ENCODE peak calls at places on chromosomes 4 and X, in six cellular contexts. I is heart left ventricle, E is coronary artery, R is mucosa of descending colon, Z is left lung, U is pancreas. J is an unnamed sample.

GRCh38 chrX:11143931-11144678 is 33.0 kb downstream of the HCCS start:
- DNase-seq in E (no peak), I (peak), R (peak), Z (no peak), U (peak), J (peak)

GRCh38 chr4:36399762-36400353 is 118.4 kb downstream of the DTHD1 start:
- DNase-seq in Z (no peak), R (peak), I (no peak), E (no peak), U (peak), J (no peak)

GRCh38 chrX:10549280-10549679 is 71.1 kb downstream of the MID1 start:
- DNase-seq in U (no peak), I (no peak), Z (no peak), E (no peak), R (peak), J (no peak)

GRCh38 chr4:163395758-163396157 is 52.1 kb downstream of the NPY5R start:
- DNase-seq in I (no peak), E (no peak), R (no peak), U (no peak), Z (no peak), J (no peak)

GRCh38 chr4:57077550-57078311 is 32.5 kb downstream of the IGFBP7 start:
- DNase-seq in Z (no peak), I (no peak), U (no peak), E (no peak), R (no peak), J (peak)

GRCh38 chrX:18354369-18355329 is at the start of gene SCML2:
- DNase-seq in Z (peak), E (no peak), R (peak), U (peak), I (peak), J (peak)

GRCh38 chr4:103493450-103494159 is 226.2 kb downstream of the TACR3 start:
- DNase-seq in Z (no peak), E (no peak), I (no peak), U (no peak), R (no peak), J (no peak)

GRCh38 chr4:83454626-83455025 is 997 bp downstream of the HELQ start:
- DNase-seq in I (no peak), Z (no peak), R (peak), U (no peak), E (no peak), J (no peak)

GRCh38 chrX:97740886-97741285 is 857.2 kb downstream of the RPA4 start:
- DNase-seq in R (no peak), U (no peak), Z (no peak), E (no peak), I (no peak), J (no peak)

GRCh38 chr4:54882616-54883015 is 224.9 kb downstream of the KIT start:
- DNase-seq in E (no peak), Z (no peak), I (no peak), R (no peak), U (no peak), J (no peak)

GRCh38 chrX:116490091-116490490 is 27.3 kb upstream of the CT83 start:
- DNase-seq in R (no peak), Z (no peak), I (no peak), U (no peak), E (no peak), J (no peak)

GRCh38 chr4:40840255-40840984 is 90.7 kb downstream of the NSUN7 start:
- DNase-seq in R (no peak), U (no peak), E (no peak), Z (no peak), I (no peak), J (no peak)

GRCh38 chr4:169098054-169098896 is 88.2 kb upstream of the CBR4 start:
- DNase-seq in R (no peak), E (no peak), U (no peak), Z (no peak), I (no peak), J (no peak)

GRCh38 chr4:72858328-72858727 is 211.2 kb downstream of the COX18 start:
- DNase-seq in U (no peak), R (no peak), Z (no peak), E (no peak), I (no peak), J (no peak)

GRCh38 chr4:10117424-10118354 is 1.1 kb upstream of the WDR1 start:
- DNase-seq in E (no peak), R (peak), I (peak), U (no peak), Z (no peak), J (peak)

GRCh38 chrX:45749375-45749774 is 548.7 kb upstream of the DIPK2B start:
- DNase-seq in E (no peak), U (no peak), Z (no peak), R (peak), I (no peak), J (no peak)

GRCh38 chr4:182231503-182231902 is 11.7 kb upstream of the TENM3 start:
- DNase-seq in R (no peak), Z (no peak), U (no peak), I (no peak), E (no peak), J (no peak)

GRCh38 chr4:7361256-7361655 is 73.5 kb downstream of the PSAPL1 start:
- DNase-seq in Z (no peak), I (peak), R (peak), U (no peak), E (no peak), J (no peak)

GRCh38 chrX:71533514-71533849 is 578 bp downstream of the OGT start:
- DNase-seq in U (no peak), Z (no peak), E (no peak), R (no peak), I (no peak), J (no peak)

GRCh38 chrX:41588271-41588670 is 100.5 kb upstream of the GPR34 start:
- DNase-seq in Z (no peak), E (no peak), U (no peak), R (no peak), I (no peak), J (peak)

GRCh38 chr4:8837181-8837811 is 34.3 kb downstream of the HMX1 start:
- DNase-seq in R (no peak), I (peak), U (no peak), Z (peak), E (peak), J (peak)

GRCh38 chrX:85107407-85107806 is 103.7 kb downstream of the APOOL start:
- DNase-seq in U (no peak), R (no peak), E (no peak), Z (no peak), I (no peak), J (no peak)

GRCh38 chrX:45505214-45505613 is 304.5 kb upstream of the DIPK2B start:
- DNase-seq in E (no peak), U (no peak), Z (no peak), I (no peak), R (no peak), J (no peak)

GRCh38 chrX:154348646-154349358 is 25.6 kb downstream of the FLNA start:
- DNase-seq in R (no peak), Z (no peak), E (no peak), I (no peak), U (no peak), J (no peak)

GRCh38 chrX:7586126-7586525 is 256.8 kb upstream of the VCX start:
- DNase-seq in E (no peak), R (peak), Z (no peak), U (peak), I (no peak), J (peak)

GRCh38 chr4:170083546-170083945 is 6.2 kb downstream of the AADAT start:
- DNase-seq in I (no peak), R (no peak), Z (no peak), U (no peak), E (no peak), J (no peak)

GRCh38 chr4:666436-666810 is 7.7 kb downstream of the ATP5ME start:
- DNase-seq in Z (no peak), E (no peak), U (no peak), R (no peak), I (no peak), J (no peak)

GRCh38 chrX:119809185-119809666 is 17.8 kb upstream of the RPL39 start:
- DNase-seq in R (no peak), I (no peak), U (no peak), E (no peak), Z (no peak), J (no peak)

GRCh38 chr4:41076481-41076880 is 137.9 kb downstream of the APBB2 start:
- DNase-seq in Z (no peak), E (no peak), U (no peak), I (no peak), R (no peak), J (no peak)

GRCh38 chr4:137524642-137525384 is 7.5 kb downstream of the PCDH18 start:
- DNase-seq in Z (no peak), R (no peak), E (no peak), U (no peak), I (no peak), J (no peak)

GRCh38 chr4:65580551-65580950 is 89.7 kb downstream of the EPHA5 start:
- DNase-seq in Z (no peak), I (no peak), R (no peak), E (no peak), U (no peak), J (no peak)

GRCh38 chrX:110311437-110312230 is 6.3 kb downstream of the AMMECR1 start:
- DNase-seq in E (no peak), U (no peak), I (no peak), R (no peak), Z (no peak), J (no peak)
- H3K4me3 ChIP-seq in E (no peak), U (no peak), I (no peak), R (no peak), Z (no peak), J (no peak)

DNA sequence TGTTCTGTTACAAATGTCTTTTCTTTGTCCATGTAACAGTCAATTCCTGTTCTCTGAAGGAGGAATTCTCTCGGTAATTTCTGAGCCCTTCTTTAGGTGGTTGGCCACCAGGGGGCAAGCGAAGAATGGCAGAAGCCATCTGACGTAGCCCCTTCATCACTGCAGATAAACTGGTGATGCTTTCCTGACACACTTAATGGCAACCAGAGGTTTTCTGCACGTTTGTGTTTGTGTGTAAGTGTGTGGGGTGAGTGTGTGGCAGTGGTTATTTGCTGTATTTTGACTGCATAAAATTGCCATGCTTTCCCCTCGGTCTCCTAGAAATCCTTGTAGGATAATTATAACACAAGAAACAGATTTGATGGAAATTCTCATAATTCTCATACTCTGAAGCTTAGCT is 64.8 kb upstream of the STOX2 start:
- DNase-seq in U (peak), R (peak), Z (peak), I (peak), E (no peak), J (peak)
- H3K4me3 ChIP-seq in U (no peak), R (no peak), Z (no peak), I (no peak), E (no peak), J (no peak)

GRCh38 chrX:108068121-108068520 is 23.2 kb downstream of the PSMD10 start:
- DNase-seq in E (no peak), R (no peak), Z (no peak), I (no peak), U (no peak), J (no peak)

GRCh38 chrX:108064001-108064400 is 19.1 kb downstream of the VSIG1 start:
- DNase-seq in R (no peak), E (no peak), Z (no peak), U (no peak), I (no peak), J (no peak)

GRCh38 chrX:108064613-108065012 is 19.7 kb downstream of the VSIG1 start:
- DNase-seq in E (no peak), U (no peak), Z (no peak), R (no peak), I (no peak), J (no peak)
- H3K4me3 ChIP-seq in E (no peak), U (no peak), Z (no peak), R (no peak), I (no peak), J (no peak)

DNA sequence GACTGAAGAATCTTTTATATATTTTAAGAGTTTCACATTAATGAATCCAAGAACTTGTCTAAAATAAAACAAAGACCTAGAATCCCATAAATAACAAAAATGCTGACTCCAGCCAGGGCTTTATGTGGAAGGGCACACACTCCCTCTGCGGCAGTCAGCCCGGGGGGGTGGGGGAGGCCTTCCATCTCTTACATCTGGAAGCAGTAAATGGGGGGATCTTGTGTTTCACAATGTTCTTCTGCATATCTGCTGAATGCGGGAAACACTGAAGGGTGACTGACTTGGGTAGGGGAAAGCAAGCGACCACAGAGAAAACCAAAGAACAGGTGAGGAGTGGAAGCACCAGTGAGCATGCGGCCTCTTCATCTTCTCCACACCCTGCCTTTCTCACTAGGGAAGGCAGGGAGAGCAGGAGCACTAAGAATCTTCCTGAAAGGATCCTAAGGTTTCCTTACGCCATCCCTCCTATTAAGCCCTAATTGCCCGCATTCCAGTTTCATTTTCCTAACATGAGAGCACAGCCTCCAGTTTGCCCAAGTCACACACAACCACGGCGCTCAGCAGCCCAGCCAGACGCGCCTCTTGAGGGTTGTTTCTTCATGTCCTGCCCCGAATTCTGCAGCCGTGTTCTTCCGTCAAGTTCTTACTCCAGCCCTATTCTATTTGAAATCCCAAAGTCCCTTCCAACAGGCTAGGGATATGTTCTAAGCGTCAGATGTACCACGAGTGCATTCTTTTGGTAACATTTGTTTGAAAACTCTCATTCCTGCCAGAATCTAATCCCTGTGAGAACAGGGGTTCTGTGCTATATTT is 23.4 kb downstream of the ACSL1 start:
- DNase-seq in Z (no peak), R (no peak), U (no peak), I (no peak), E (no peak), J (no peak)
- H3K4me3 ChIP-seq in Z (no peak), R (no peak), U (no peak), I (no peak), E (no peak), J (no peak)

DNA sequence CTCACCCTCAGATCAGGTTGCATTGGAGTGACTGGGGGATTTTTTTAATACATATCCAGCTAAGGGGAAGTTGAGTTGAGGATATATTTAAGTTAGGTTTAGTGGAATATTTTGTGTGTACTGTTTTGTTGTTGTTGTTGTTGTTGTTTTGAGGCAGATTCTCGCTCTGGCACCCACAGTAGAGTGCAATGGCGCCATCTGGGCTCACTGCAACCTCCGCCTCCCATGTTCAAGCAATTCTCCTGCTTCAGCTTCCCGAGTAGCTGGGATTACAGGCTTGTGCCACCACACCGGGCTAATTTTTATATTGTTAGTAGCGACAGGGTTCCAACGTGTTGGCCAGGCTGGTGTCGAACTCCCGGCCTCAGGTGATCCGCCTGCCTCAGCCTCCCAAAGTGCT is 38.6 kb upstream of the ATP6AP2 start:
- DNase-seq in R (no peak), Z (no peak), E (no peak), U (no peak), I (no peak), J (no peak)
- H3K4me3 ChIP-seq in R (no peak), Z (no peak), E (no peak), U (no peak), I (no peak), J (no peak)

GRCh38 chr4:24968992-24969391 is 56.1 kb upstream of the CCDC149 start:
- DNase-seq in Z (no peak), R (no peak), U (no peak), I (no peak), E (no peak), J (no peak)

GRCh38 chr4:24967346-24967745 is 54.5 kb upstream of the CCDC149 start:
- DNase-seq in U (no peak), R (no peak), E (no peak), Z (no peak), I (no peak), J (no peak)

GRCh38 chr4:24965627-24966026 is 52.8 kb upstream of the CCDC149 start:
- DNase-seq in U (no peak), I (no peak), E (no peak), R (no peak), Z (no peak), J (no peak)

GRCh38 chr4:24966076-24966475 is 53.2 kb upstream of the CCDC149 start:
- DNase-seq in Z (no peak), U (no peak), I (no peak), R (no peak), E (no peak), J (no peak)

GRCh38 chr4:24963277-24963676 is 50.4 kb upstream of the CCDC149 start:
- DNase-seq in E (no peak), R (no peak), Z (no peak), U (no peak), I (no peak), J (no peak)
- H3K4me3 ChIP-seq in E (no peak), R (no peak), Z (no peak), U (no peak), I (no peak), J (no peak)

DNA sequence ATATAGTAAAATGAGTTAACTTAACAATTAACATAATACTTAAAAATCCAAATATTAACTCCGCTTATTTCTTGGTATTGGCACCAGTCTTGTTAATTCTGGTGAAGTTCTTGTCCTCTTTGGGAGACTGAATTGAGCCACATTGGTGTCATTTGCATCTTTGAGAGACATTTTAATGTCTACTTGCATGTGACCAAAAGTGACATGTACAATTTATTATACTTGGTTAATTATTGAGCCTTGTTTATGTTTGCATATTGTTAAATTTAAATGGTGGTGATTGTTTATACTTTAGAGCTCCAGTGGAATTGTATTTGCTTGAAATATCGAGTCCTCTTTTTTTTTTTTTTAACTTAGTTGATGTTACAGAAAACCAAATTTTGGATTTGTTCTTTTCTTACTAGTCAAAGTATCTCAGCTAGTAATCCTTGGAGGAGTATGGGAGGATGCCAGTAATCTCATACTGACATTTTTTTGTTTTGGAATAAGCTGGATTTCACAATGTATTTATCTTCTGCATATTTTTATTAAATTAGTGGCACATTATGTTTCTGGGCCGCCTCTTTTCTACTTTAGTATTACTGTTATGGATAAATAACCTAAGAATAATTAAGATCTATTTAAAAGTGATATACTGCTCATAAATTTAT is 3.9 kb downstream of the SPCS3 start:
- DNase-seq in E (no peak), U (no peak), I (no peak), Z (no peak), R (no peak), J (no peak)
- H3K4me3 ChIP-seq in E (no peak), U (no peak), I (no peak), Z (no peak), R (no peak), J (no peak)

DNA sequence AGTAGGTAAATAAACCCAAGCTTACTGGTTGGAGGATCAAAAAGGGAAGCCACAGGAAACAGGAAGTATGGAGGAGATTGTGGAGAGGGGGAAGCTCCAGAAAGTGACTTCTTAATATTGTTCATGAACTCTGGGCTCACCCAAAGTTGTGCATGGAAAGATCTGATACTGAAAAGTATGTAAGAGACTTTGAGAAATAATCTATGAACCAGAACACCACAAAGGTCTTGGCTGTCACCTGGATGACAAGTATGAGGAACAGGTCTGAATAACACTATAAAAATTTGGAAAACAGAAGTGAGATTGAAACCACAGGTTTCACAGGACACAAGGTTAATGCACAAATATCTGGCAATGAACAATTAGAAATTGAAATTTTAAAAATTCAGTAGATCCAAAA is 567.4 kb downstream of the INPP4B start:
- DNase-seq in I (no peak), U (no peak), E (no peak), Z (no peak), R (no peak), J (no peak)
- H3K4me3 ChIP-seq in I (no peak), U (no peak), E (no peak), Z (no peak), R (no peak), J (no peak)

GRCh38 chrX:70422886-70423336 is at the start of gene GDPD2:
- DNase-seq in E (no peak), I (no peak), Z (no peak), R (peak), U (peak), J (peak)

GRCh38 chrX:70424801-70425200 is 1.7 kb downstream of the GDPD2 start:
- DNase-seq in E (no peak), R (no peak), U (no peak), Z (no peak), I (no peak), J (no peak)

GRCh38 chrX:70421618-70422017 is 1.5 kb upstream of the GDPD2 start:
- DNase-seq in Z (no peak), U (no peak), R (no peak), E (no peak), I (no peak), J (peak)

GRCh38 chrX:70426286-70427278 is 3.5 kb downstream of the GDPD2 start:
- DNase-seq in E (no peak), R (no peak), Z (no peak), I (no peak), U (no peak), J (no peak)

DNA sequence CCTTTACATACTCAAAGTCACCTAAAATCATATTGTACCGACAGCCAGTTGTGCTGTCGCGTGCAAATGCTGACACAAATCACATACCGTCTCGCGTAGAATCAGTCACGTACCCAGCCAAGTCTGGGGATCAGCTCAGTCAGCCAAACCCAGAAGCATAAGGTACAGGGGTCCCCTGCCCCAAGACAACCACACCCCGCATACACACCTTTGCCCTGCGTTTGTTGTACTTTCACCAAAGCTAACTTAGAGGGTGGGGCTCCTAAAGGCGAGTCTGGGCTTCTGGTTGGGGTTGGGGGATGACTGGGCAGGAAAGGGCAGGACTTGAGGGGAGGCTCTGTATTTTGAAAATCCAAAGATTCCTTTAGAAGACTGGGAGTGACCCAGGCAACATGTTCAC is 823 bp downstream of the GDPD2 start:
- DNase-seq in Z (no peak), E (no peak), I (no peak), R (peak), U (no peak), J (no peak)
- H3K4me3 ChIP-seq in Z (no peak), E (no peak), I (no peak), R (no peak), U (no peak), J (no peak)